ENCODE peak calls at places on chromosomes 6 and 20, in eight cellular contexts. F is mesenchymal stem cell, M is NT2/D1, V is GM23248, U is neural progenitor cell, O is neuronal stem cell, X is SK-N-SH, T is IMR-90. Q is an unnamed sample.

GRCh38 chr6:80457044-80457933 is 350.8 kb downstream of the BCKDHB start:
- DNase-seq in V (peak; percentile 99), T (peak; percentile 98), O (no peak), M (no peak), F (peak; percentile 94), X (no peak), U (no peak), Q (peak; percentile 95)

GRCh38 chr6:4055420-4056041 is 23.4 kb downstream of the FAM217A start:
- DNase-seq in T (peak; percentile 89), X (peak; percentile 20), O (no peak), V (peak; percentile 85), U (no peak), F (peak; percentile 84), M (no peak), Q (peak; percentile 86)

GRCh38 chr20:47670913-47671312 is 114.4 kb downstream of the SULF2 start:
- DNase-seq in X (no peak), V (no peak), F (no peak), T (no peak), M (no peak), O (no peak), U (no peak), Q (no peak)

GRCh38 chr6:42141603-42142117 is 760 bp downstream of the C6orf132 start:
- DNase-seq in T (no peak), U (no peak), F (no peak), O (no peak), X (no peak), M (no peak), V (peak; percentile 59), Q (no peak)

GRCh38 chr6:79538481-79538971 is 1.3 kb upstream of the LCA5 start:
- DNase-seq in X (no peak), F (peak; percentile 51), M (no peak), O (no peak), U (peak; percentile 20), V (peak; percentile 60), T (no peak), Q (peak; percentile 47)

GRCh38 chr6:20922743-20923142 is 388.5 kb downstream of the CDKAL1 start:
- DNase-seq in X (no peak), M (no peak), O (no peak), U (no peak), T (peak; percentile 11), V (no peak), F (no peak), Q (no peak)

GRCh38 chr20:59004493-59004762 is 2.6 kb downstream of the CTSZ start:
- DNase-seq in M (no peak), X (no peak), U (no peak), V (no peak), F (no peak), O (no peak), T (no peak), Q (no peak)

GRCh38 chr20:16072220-16072619 is 501.0 kb downstream of the KIF16B start:
- DNase-seq in V (no peak), M (no peak), U (no peak), X (no peak), F (no peak), O (no peak), T (no peak), Q (no peak)

GRCh38 chr6:156919819-156920379 is 142.7 kb downstream of the ARID1B start:
- DNase-seq in V (no peak), M (no peak), X (no peak), U (peak; percentile 58), O (no peak), T (no peak), F (no peak), Q (no peak)

GRCh38 chr6:79196908-79197307 is 37.6 kb downstream of the HMGN3 start:
- DNase-seq in M (no peak), V (no peak), T (no peak), U (no peak), O (no peak), F (no peak), X (no peak), Q (no peak)

GRCh38 chr6:25312703-25313102 is 33.5 kb downstream of the CARMIL1 start:
- DNase-seq in T (peak; percentile 59), F (peak; percentile 30), O (no peak), X (no peak), V (peak; percentile 73), U (no peak), M (no peak), Q (peak; percentile 84)

GRCh38 chr20:33709905-33710541 is 10.1 kb downstream of the PXMP4 start:
- DNase-seq in X (no peak), O (no peak), V (no peak), M (no peak), F (no peak), T (no peak), U (no peak), Q (no peak)
- H3K9ac ChIP-seq in X (no peak overlapping the region), O (no peak overlapping the region), V (no peak overlapping the region), M (no peak overlapping the region), F (no peak overlapping the region), T (no peak overlapping the region), U (no peak overlapping the region), Q (no peak overlapping the region)

GRCh38 chr6:11078266-11078665 is 15.4 kb upstream of the SMIM13 start:
- DNase-seq in U (no peak), M (no peak), V (no peak), F (no peak), T (no peak), O (no peak), X (no peak), Q (no peak)

GRCh38 chr6:11080296-11080695 is 13.3 kb upstream of the SMIM13 start:
- DNase-seq in V (no peak), M (no peak), F (no peak), U (no peak), O (no peak), X (no peak), T (no peak), Q (no peak)

GRCh38 chr6:11072080-11072479 is 21.6 kb upstream of the SMIM13 start:
- DNase-seq in U (no peak), M (no peak), X (no peak), V (no peak), T (no peak), O (no peak), F (no peak), Q (no peak)

DNA sequence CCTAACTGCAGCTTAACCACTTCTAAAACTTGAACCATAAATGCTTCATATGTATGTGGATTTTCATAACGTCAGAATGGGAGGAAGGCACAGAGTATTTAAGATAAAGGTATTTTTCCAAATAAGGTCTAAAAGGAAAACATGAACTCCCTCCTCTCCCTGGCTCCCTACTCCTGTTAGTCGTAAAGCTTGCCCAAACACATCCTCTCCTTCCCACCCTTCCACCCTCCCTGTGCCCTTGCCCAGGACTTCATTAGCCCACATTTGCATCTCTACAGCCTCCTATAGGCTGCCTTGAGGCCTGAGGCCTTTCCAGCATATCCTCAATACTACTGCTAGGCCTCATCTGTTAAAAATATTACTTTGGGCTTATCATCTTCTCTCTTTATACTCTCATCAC is 17.1 kb upstream of the SMIM13 start:
- DNase-seq in T (no peak), U (no peak), F (no peak), M (no peak), X (no peak), O (no peak), V (no peak), Q (no peak)
- H3K4me3 ChIP-seq in T (no peak overlapping the region), U (no peak overlapping the region), F (no peak overlapping the region), M (no peak overlapping the region), X (no peak overlapping the region), O (no peak overlapping the region), V (no peak overlapping the region), Q (no peak overlapping the region)

GRCh38 chr20:23408957-23409356 is 12.3 kb downstream of the NAPB start:
- DNase-seq in U (no peak), X (no peak), M (no peak), O (no peak), T (no peak), F (no peak), V (no peak), Q (no peak)
- H3K9ac ChIP-seq in U (no peak overlapping the region), X (no peak overlapping the region), M (no peak overlapping the region), O (no peak overlapping the region), T (no peak overlapping the region), F (no peak overlapping the region), V (no peak overlapping the region), Q (no peak overlapping the region)

GRCh38 chr6:84052883-84053241 is 19.3 kb downstream of the MRAP2 start:
- DNase-seq in X (no peak), V (no peak), U (no peak), O (no peak), M (no peak), F (no peak), T (no peak), Q (no peak)
- H3K4me3 ChIP-seq in X (no peak overlapping the region), V (no peak overlapping the region), U (peak overlapping the region; percentile 23), O (no peak overlapping the region), M (no peak overlapping the region), F (no peak overlapping the region), T (no peak overlapping the region), Q (peak overlapping the region; percentile 71)

GRCh38 chr20:1664911-1665310 is 7.3 kb upstream of the SIRPG start:
- DNase-seq in T (no peak), M (no peak), F (no peak), V (no peak), U (no peak), O (no peak), X (no peak), Q (no peak)
- H3K9ac ChIP-seq in T (no peak overlapping the region), M (no peak overlapping the region), F (no peak overlapping the region), V (no peak overlapping the region), U (no peak overlapping the region), O (no peak overlapping the region), X (no peak overlapping the region), Q (no peak overlapping the region)

GRCh38 chr6:398558-399078 is 7.1 kb downstream of the IRF4 start:
- DNase-seq in X (no peak), F (no peak), T (no peak), M (no peak), V (no peak), U (no peak), O (no peak), Q (no peak)
- H3K4me3 ChIP-seq in X (no peak overlapping the region), F (no peak overlapping the region), T (no peak overlapping the region), M (no peak overlapping the region), V (no peak overlapping the region), U (no peak overlapping the region), O (no peak overlapping the region), Q (no peak overlapping the region)

Q was measured in adipocyte.